ENCODE peak calls at places on chromosome 9, in nine cellular contexts. D, F, B, U, L, S, E, I and Q are unnamed samples.
A peak's percentile ranks its signal among the peaks of the same experiment; 100 is the strongest.

GRCh38 chr9:134735441-134736175 is 94.0 kb downstream of the COL5A1 start:
- DNase-seq in U (peak; percentile 59), L (no peak), I (peak; percentile 70), E (peak; percentile 83), F (peak; percentile 79), D (no peak), S (peak; percentile 84), B (no peak), Q (peak; percentile 60)

GRCh38 chr9:6433405-6433804 is 20.4 kb downstream of the UHRF2 start:
- DNase-seq in D (no peak), S (no peak), L (no peak), B (no peak), F (no peak), I (no peak), U (no peak), E (no peak), Q (no peak)

GRCh38 chr9:135722365-135722764 is 20.4 kb downstream of the KCNT1 start:
- DNase-seq in D (no peak), E (no peak), I (no peak), F (no peak), S (no peak), U (no peak), L (no peak), B (no peak), Q (no peak)

GRCh38 chr9:94919376-94920098 is 193.0 kb downstream of the AOPEP start:
- DNase-seq in E (no peak), U (peak; percentile 43), L (no peak), F (no peak), B (no peak), I (peak; percentile 81), S (no peak), D (no peak), Q (peak; percentile 53)

GRCh38 chr9:133575673-133576590 is 33.3 kb downstream of the FAM163B start:
- DNase-seq in E (no peak), F (no peak), D (no peak), I (no peak), U (no peak), B (no peak), L (no peak), S (no peak), Q (no peak)

GRCh38 chr9:136546697-136547481 is 1.0 kb upstream of the NOTCH1 start:
- DNase-seq in S (peak; percentile 75), B (no peak), F (peak; percentile 53), U (no peak), L (peak; percentile 80), D (no peak), E (peak; percentile 85), I (peak; percentile 88), Q (peak; percentile 81)

GRCh38 chr9:18658764-18659705 is 185.1 kb downstream of the ADAMTSL1 start:
- DNase-seq in U (no peak), L (no peak), B (peak; percentile 53), I (no peak), D (no peak), E (peak; percentile 16), S (no peak), F (no peak), Q (no peak)

GRCh38 chr9:125743687-125744428 is 3.3 kb upstream of the PBX3 start:
- DNase-seq in D (no peak), S (no peak), E (no peak), F (no peak), L (no peak), B (no peak), I (no peak), U (no peak), Q (no peak)

GRCh38 chr9:16213781-16214515 is 656.5 kb downstream of the BNC2 start:
- DNase-seq in B (peak; percentile 47), I (peak; percentile 89), L (no peak), S (peak; percentile 47), U (no peak), D (no peak), E (peak; percentile 59), F (peak; percentile 71), Q (peak; percentile 66)

GRCh38 chr9:136901516-136902258 is 15.4 kb downstream of the TRAF2 start:
- DNase-seq in I (no peak), S (no peak), F (peak; percentile 66), L (peak; percentile 91), D (peak; percentile 88), E (no peak), B (no peak), U (no peak), Q (no peak)

GRCh38 chr9:12859704-12860251 is 85.0 kb downstream of the LURAP1L start:
- DNase-seq in S (no peak), I (no peak), F (no peak), U (no peak), E (no peak), B (peak; percentile 36), L (no peak), D (no peak), Q (no peak)

GRCh38 chr9:83962165-83962564 is 17.9 kb downstream of the HNRNPK start:
- DNase-seq in F (no peak), D (no peak), S (no peak), L (no peak), I (no peak), B (no peak), U (no peak), E (no peak), Q (no peak)

GRCh38 chr9:70571247-70571646 is 156.8 kb upstream of the KLF9 start:
- DNase-seq in D (no peak), U (no peak), L (no peak), E (no peak), B (no peak), S (no peak), I (no peak), F (no peak), Q (no peak)

GRCh38 chr9:107480386-107480789 is 9.2 kb downstream of the KLF4 start:
- DNase-seq in B (no peak), I (peak; percentile 73), L (no peak), D (no peak), F (peak; percentile 24), S (peak; percentile 30), E (peak; percentile 75), U (no peak), Q (peak; percentile 62)

GRCh38 chr9:6889868-6890267 is 132.1 kb downstream of the KDM4C start:
- DNase-seq in E (no peak), U (no peak), L (no peak), B (no peak), I (no peak), D (no peak), F (no peak), S (no peak), Q (no peak)

GRCh38 chr9:4164356-4164755 is 135.5 kb downstream of the GLIS3 start:
- DNase-seq in B (no peak), L (no peak), E (no peak), U (no peak), D (no peak), F (no peak), S (no peak), I (no peak), Q (no peak)

GRCh38 chr9:124054671-124055212 is 43.2 kb downstream of the LHX2 start:
- DNase-seq in F (no peak), E (no peak), L (no peak), U (no peak), S (no peak), D (peak; percentile 73), B (peak; percentile 79), I (no peak), Q (no peak)

GRCh38 chr9:133802256-133802655 is 64.1 kb upstream of the SARDH start:
- DNase-seq in S (no peak), L (no peak), I (no peak), U (no peak), F (no peak), D (no peak), E (no peak), B (no peak), Q (no peak)

GRCh38 chr9:120885968-120886367 is 9.0 kb upstream of the PHF19 start:
- DNase-seq in F (no peak), I (no peak), U (no peak), D (no peak), E (no peak), B (no peak), L (no peak), S (peak; percentile 31), Q (no peak)

GRCh38 chr9:113454914-113455761 is 8.4 kb upstream of the RGS3 start:
- DNase-seq in U (no peak), L (no peak), F (peak; percentile 72), E (peak; percentile 66), I (peak; percentile 56), S (peak; percentile 48), B (peak; percentile 69), D (peak; percentile 39), Q (peak; percentile 74)

GRCh38 chr9:13082796-13083195 is 196.7 kb downstream of the MPDZ start:
- DNase-seq in U (no peak), L (no peak), F (no peak), D (no peak), I (no peak), S (no peak), B (no peak), E (no peak), Q (no peak)

GRCh38 chr9:33287087-33287490 is 3.2 kb upstream of the NFX1 start:
- DNase-seq in E (no peak), I (peak; percentile 37), U (no peak), S (no peak), L (peak; percentile 63), B (peak; percentile 34), F (peak; percentile 64), D (peak; percentile 63), Q (no peak)

GRCh38 chr9:35478871-35479270 is 11.0 kb upstream of the RUSC2 start:
- DNase-seq in U (no peak), E (no peak), L (no peak), D (no peak), F (no peak), B (no peak), I (no peak), S (no peak), Q (no peak)

GRCh38 chr9:4964540-4964939 is 20.5 kb upstream of the JAK2 start:
- DNase-seq in L (no peak), U (no peak), E (no peak), I (no peak), B (no peak), S (no peak), F (no peak), D (no peak), Q (no peak)